ENCODE peak calls at places on chromosomes 11 and 22, in five cellular contexts. R, P, A, F and B are unnamed samples.

GRCh38 chr11:32428665-32429293 is 6.6 kb downstream of the WT1 start:
- DNase-seq in R (no peak), P (no peak), A (no peak), F (no peak), B (no peak)

GRCh38 chr11:64724863-64725535 is 2.0 kb upstream of the NRXN2 start:
- DNase-seq in R (peak; percentile 52), P (peak; percentile 12), A (no peak), F (no peak), B (no peak)

GRCh38 chr11:16030664-16031063 is 325.7 kb downstream of the SOX6 start:
- DNase-seq in R (no peak), P (no peak), A (no peak), F (peak; percentile 7), B (no peak)

GRCh38 chr11:79609511-79609910 is 168.7 kb upstream of the TENM4 start:
- DNase-seq in R (no peak), P (no peak), A (no peak), F (no peak), B (no peak)

GRCh38 chr11:14905104-14906033 is 13.3 kb upstream of the CYP2R1 start:
- DNase-seq in R (peak; percentile 73), P (peak; percentile 30), A (no peak), F (peak; percentile 30), B (no peak)

GRCh38 chr11:40170076-40170475 is 1289.4 kb downstream of the LRRC4C start:
- DNase-seq in R (no peak), P (no peak), A (no peak), F (no peak), B (no peak)

GRCh38 chr11:26860411-26860810 is 133.5 kb upstream of the FIBIN start:
- DNase-seq in R (no peak), P (no peak), A (no peak), F (no peak), B (no peak)

GRCh38 chr22:34135749-34136148 is 215.5 kb upstream of the LARGE1 start:
- DNase-seq in R (no peak), P (no peak), A (no peak), F (no peak), B (no peak)

GRCh38 chr11:61780581-61781162 is 11.7 kb downstream of the TMEM258 start:
- DNase-seq in R (peak; percentile 57), P (no peak), A (no peak), F (no peak), B (no peak)

GRCh38 chr11:134464196-134464595 is 52.2 kb upstream of the B3GAT1 start:
- DNase-seq in R (no peak), P (no peak), A (no peak), F (no peak), B (no peak)

GRCh38 chr11:69524291-69524882 is 42.9 kb downstream of the LINC01488 start:
- DNase-seq in R (peak; percentile 56), P (no peak), A (peak; percentile 27), F (peak; percentile 77), B (peak; percentile 26)

GRCh38 chr22:43825651-43826050 is 13.5 kb upstream of the EFCAB6 start:
- DNase-seq in R (no peak), P (no peak), A (no peak), F (no peak), B (no peak)

GRCh38 chr11:113270080-113270479 is 44.3 kb upstream of the TTC12 start:
- DNase-seq in R (no peak), P (no peak), A (no peak), F (no peak), B (no peak)

GRCh38 chr11:15159085-15159484 is 44.4 kb downstream of the INSC start:
- DNase-seq in R (no peak), P (peak; percentile 6), A (peak; percentile 65), F (peak; percentile 55), B (peak; percentile 17)

GRCh38 chr22:36409911-36410756 is 22.4 kb upstream of the MYH9 start:
- DNase-seq in R (peak; percentile 96), P (peak; percentile 99), A (no peak), F (no peak), B (peak; percentile 97)

GRCh38 chr22:26974914-26975313 is 317.5 kb downstream of the MIAT start:
- DNase-seq in R (no peak), P (no peak), A (no peak), F (no peak), B (no peak)

GRCh38 chr11:76798656-76799055 is 15.5 kb downstream of the TSKU start:
- DNase-seq in R (no peak), P (no peak), A (no peak), F (no peak), B (no peak)

GRCh38 chr11:44752262-44752661 is 25.5 kb downstream of the TSPAN18 start:
- DNase-seq in R (no peak), P (no peak), A (no peak), F (no peak), B (no peak)

GRCh38 chr11:45737056-45737455 is 67.9 kb upstream of the SLC35C1 start:
- DNase-seq in R (no peak), P (no peak), A (peak; percentile 34), F (no peak), B (no peak)

GRCh38 chr22:36027579-36027959 is 1.1 kb downstream of the RBFOX2 start:
- DNase-seq in R (no peak), P (peak; percentile 25), A (no peak), F (peak; percentile 47), B (peak; percentile 1)

GRCh38 chr11:33942954-33943353 is 51.1 kb upstream of the LMO2 start:
- DNase-seq in R (no peak), P (no peak), A (peak; percentile 81), F (peak; percentile 72), B (peak; percentile 69)

GRCh38 chr11:99422581-99423434 is 402.1 kb downstream of the CNTN5 start:
- DNase-seq in R (no peak), P (no peak), A (no peak), F (peak; percentile 7), B (peak; percentile 42)

GRCh38 chr22:46008836-46009596 is 32.1 kb upstream of the WNT7B start:
- DNase-seq in R (peak; percentile 54), P (no peak), A (peak; percentile 24), F (no peak), B (no peak)

GRCh38 chr11:118282635-118283310 is 18.7 kb upstream of the MPZL2 start:
- DNase-seq in R (no peak), P (peak; percentile 43), A (no peak), F (no peak), B (no peak)

GRCh38 chr11:8100605-8101004 is 19.6 kb downstream of the TUB start:
- DNase-seq in R (no peak), P (no peak), A (no peak), F (no peak), B (no peak)